ENCODE peak calls at places on chromosomes 6 and 20, in nine cellular contexts. One of them, this sample, is unnamed. For H3K9me3, the result is how much of the 10 kb centered on the place peaks cover.

GRCh38 chr6:112362827-112363565 is 15.9 kb downstream of the RFPL4B start:
- DNase-seq in heart right ventricle: no peak
- DNase-seq in tibial nerve: no peak
- DNase-seq in naive thymus-derived CD4-positive, alpha-beta T cell: no peak
- DNase-seq in spleen: no peak
- DNase-seq in AG04450: no peak
- DNase-seq in fibroblast of lung: peak
- DNase-seq in left ventricle myocardium inferior: no peak
- DNase-seq in GM23248: peak
- DNase-seq in this sample: no peak

GRCh38 chr6:147666254-147666653 is 157.8 kb downstream of the SAMD5 start:
- DNase-seq in heart right ventricle: no peak
- DNase-seq in tibial nerve: no peak
- DNase-seq in naive thymus-derived CD4-positive, alpha-beta T cell: no peak
- DNase-seq in spleen: no peak
- DNase-seq in AG04450: no peak
- DNase-seq in fibroblast of lung: no peak
- DNase-seq in left ventricle myocardium inferior: no peak
- DNase-seq in GM23248: no peak
- DNase-seq in this sample: no peak

GRCh38 chr6:134240664-134241431 is 77.1 kb downstream of the SGK1 start:
- DNase-seq in heart right ventricle: peak
- DNase-seq in tibial nerve: peak
- DNase-seq in naive thymus-derived CD4-positive, alpha-beta T cell: peak
- DNase-seq in spleen: peak
- DNase-seq in AG04450: no peak
- DNase-seq in fibroblast of lung: no peak
- DNase-seq in left ventricle myocardium inferior: peak
- DNase-seq in GM23248: no peak
- DNase-seq in this sample: peak

GRCh38 chr20:33242319-33243100 is 6.7 kb downstream of the BPIFA1 start:
- DNase-seq in heart right ventricle: no peak
- DNase-seq in tibial nerve: no peak
- DNase-seq in naive thymus-derived CD4-positive, alpha-beta T cell: no peak
- DNase-seq in spleen: no peak
- DNase-seq in AG04450: no peak
- DNase-seq in fibroblast of lung: no peak
- DNase-seq in left ventricle myocardium inferior: no peak
- DNase-seq in GM23248: no peak
- DNase-seq in this sample: no peak

GRCh38 chr6:36757206-36757605 is 59.6 kb downstream of the RAB44 start:
- DNase-seq in heart right ventricle: no peak
- DNase-seq in tibial nerve: no peak
- DNase-seq in naive thymus-derived CD4-positive, alpha-beta T cell: no peak
- DNase-seq in spleen: no peak
- DNase-seq in AG04450: no peak
- DNase-seq in fibroblast of lung: no peak
- DNase-seq in left ventricle myocardium inferior: no peak
- DNase-seq in GM23248: no peak
- DNase-seq in this sample: no peak

GRCh38 chr6:123402052-123402451 is 234.7 kb downstream of the TRDN start:
- DNase-seq in heart right ventricle: no peak
- DNase-seq in tibial nerve: no peak
- DNase-seq in naive thymus-derived CD4-positive, alpha-beta T cell: no peak
- DNase-seq in spleen: no peak
- DNase-seq in AG04450: no peak
- DNase-seq in fibroblast of lung: no peak
- DNase-seq in left ventricle myocardium inferior: no peak
- DNase-seq in GM23248: no peak
- DNase-seq in this sample: no peak

GRCh38 chr6:157139054-157139708 is 184.1 kb downstream of the TMEM242 start:
- DNase-seq in heart right ventricle: no peak
- DNase-seq in tibial nerve: no peak
- DNase-seq in naive thymus-derived CD4-positive, alpha-beta T cell: no peak
- DNase-seq in spleen: no peak
- DNase-seq in AG04450: no peak
- DNase-seq in fibroblast of lung: no peak
- DNase-seq in left ventricle myocardium inferior: no peak
- DNase-seq in GM23248: no peak
- DNase-seq in this sample: no peak

GRCh38 chr6:156111913-156112312 is 656.3 kb upstream of the NOX3 start:
- DNase-seq in heart right ventricle: no peak
- DNase-seq in tibial nerve: no peak
- DNase-seq in naive thymus-derived CD4-positive, alpha-beta T cell: no peak
- DNase-seq in spleen: no peak
- DNase-seq in AG04450: no peak
- DNase-seq in fibroblast of lung: no peak
- DNase-seq in left ventricle myocardium inferior: no peak
- DNase-seq in GM23248: no peak
- DNase-seq in this sample: no peak

GRCh38 chr20:36606171-36607116 is 865 bp downstream of the RAB5IF start:
- DNase-seq in heart right ventricle: no peak
- DNase-seq in tibial nerve: no peak
- DNase-seq in naive thymus-derived CD4-positive, alpha-beta T cell: no peak
- DNase-seq in spleen: no peak
- DNase-seq in AG04450: no peak
- DNase-seq in fibroblast of lung: peak
- DNase-seq in left ventricle myocardium inferior: no peak
- DNase-seq in GM23248: peak
- DNase-seq in this sample: no peak

GRCh38 chr20:63107449-63108200 is 100.9 kb upstream of the BHLHE23 start:
- DNase-seq in heart right ventricle: peak
- DNase-seq in tibial nerve: no peak
- DNase-seq in naive thymus-derived CD4-positive, alpha-beta T cell: no peak
- DNase-seq in spleen: peak
- DNase-seq in AG04450: no peak
- DNase-seq in fibroblast of lung: no peak
- DNase-seq in left ventricle myocardium inferior: no peak
- DNase-seq in GM23248: no peak
- DNase-seq in this sample: no peak

GRCh38 chr6:45690846-45691245 is 313.1 kb upstream of the SUPT3H start:
- DNase-seq in heart right ventricle: no peak
- DNase-seq in tibial nerve: no peak
- DNase-seq in naive thymus-derived CD4-positive, alpha-beta T cell: no peak
- DNase-seq in spleen: no peak
- DNase-seq in AG04450: no peak
- DNase-seq in fibroblast of lung: no peak
- DNase-seq in left ventricle myocardium inferior: no peak
- DNase-seq in GM23248: peak
- DNase-seq in this sample: no peak

GRCh38 chr6:30591008-30591407 is 19.8 kb downstream of the ABCF1 start:
- DNase-seq in heart right ventricle: no peak
- DNase-seq in tibial nerve: no peak
- DNase-seq in naive thymus-derived CD4-positive, alpha-beta T cell: no peak
- DNase-seq in spleen: no peak
- DNase-seq in AG04450: peak
- DNase-seq in fibroblast of lung: peak
- DNase-seq in left ventricle myocardium inferior: no peak
- DNase-seq in GM23248: peak
- DNase-seq in this sample: no peak

GRCh38 chr20:20366551-20366895 is 1.4 kb upstream of the INSM1 start:
- DNase-seq in heart right ventricle: no peak
- DNase-seq in tibial nerve: no peak
- DNase-seq in naive thymus-derived CD4-positive, alpha-beta T cell: no peak
- DNase-seq in spleen: no peak
- DNase-seq in AG04450: no peak
- DNase-seq in fibroblast of lung: no peak
- DNase-seq in left ventricle myocardium inferior: no peak
- DNase-seq in GM23248: no peak
- DNase-seq in this sample: no peak

GRCh38 chr6:130385059-130385695 is 19.4 kb downstream of the TMEM200A start:
- DNase-seq in heart right ventricle: no peak
- DNase-seq in tibial nerve: no peak
- DNase-seq in naive thymus-derived CD4-positive, alpha-beta T cell: no peak
- DNase-seq in spleen: no peak
- DNase-seq in AG04450: no peak
- DNase-seq in fibroblast of lung: no peak
- DNase-seq in left ventricle myocardium inferior: no peak
- DNase-seq in GM23248: peak
- DNase-seq in this sample: no peak

GRCh38 chr20:37390891-37391525 is 45.1 kb downstream of the SRC start:
- DNase-seq in heart right ventricle: no peak
- DNase-seq in tibial nerve: no peak
- DNase-seq in naive thymus-derived CD4-positive, alpha-beta T cell: no peak
- DNase-seq in spleen: peak
- DNase-seq in AG04450: no peak
- DNase-seq in fibroblast of lung: no peak
- DNase-seq in left ventricle myocardium inferior: no peak
- DNase-seq in GM23248: no peak
- DNase-seq in this sample: peak

GRCh38 chr20:61436268-61436667 is 184.2 kb downstream of the CDH4 start:
- DNase-seq in heart right ventricle: no peak
- DNase-seq in tibial nerve: no peak
- DNase-seq in naive thymus-derived CD4-positive, alpha-beta T cell: no peak
- DNase-seq in spleen: no peak
- DNase-seq in AG04450: no peak
- DNase-seq in fibroblast of lung: peak
- DNase-seq in left ventricle myocardium inferior: no peak
- DNase-seq in GM23248: peak
- DNase-seq in this sample: no peak

GRCh38 chr6:148611213-148611612 is 135.6 kb upstream of the UST start:
- DNase-seq in heart right ventricle: peak
- DNase-seq in tibial nerve: peak
- DNase-seq in naive thymus-derived CD4-positive, alpha-beta T cell: no peak
- DNase-seq in spleen: no peak
- DNase-seq in AG04450: no peak
- DNase-seq in fibroblast of lung: peak
- DNase-seq in left ventricle myocardium inferior: peak
- DNase-seq in GM23248: peak
- DNase-seq in this sample: peak

GRCh38 chr6:25136879-25137278 is 142.3 kb upstream of the CARMIL1 start:
- DNase-seq in heart right ventricle: no peak
- DNase-seq in tibial nerve: no peak
- DNase-seq in naive thymus-derived CD4-positive, alpha-beta T cell: no peak
- DNase-seq in spleen: no peak
- DNase-seq in AG04450: no peak
- DNase-seq in fibroblast of lung: peak
- DNase-seq in left ventricle myocardium inferior: no peak
- DNase-seq in GM23248: peak
- DNase-seq in this sample: no peak

GRCh38 chr6:25137497-25137896 is 141.7 kb upstream of the CARMIL1 start:
- DNase-seq in heart right ventricle: no peak
- DNase-seq in tibial nerve: no peak
- DNase-seq in naive thymus-derived CD4-positive, alpha-beta T cell: peak
- DNase-seq in spleen: no peak
- DNase-seq in AG04450: no peak
- DNase-seq in fibroblast of lung: no peak
- DNase-seq in left ventricle myocardium inferior: no peak
- DNase-seq in GM23248: peak
- DNase-seq in this sample: no peak

GRCh38 chr6:25132934-25133333 is 146.2 kb upstream of the CARMIL1 start:
- DNase-seq in heart right ventricle: no peak
- DNase-seq in tibial nerve: no peak
- DNase-seq in naive thymus-derived CD4-positive, alpha-beta T cell: no peak
- DNase-seq in spleen: no peak
- DNase-seq in AG04450: no peak
- DNase-seq in fibroblast of lung: no peak
- DNase-seq in left ventricle myocardium inferior: no peak
- DNase-seq in GM23248: no peak
- DNase-seq in this sample: no peak

GRCh38 chr6:25130518-25130917 is 148.7 kb upstream of the CARMIL1 start:
- DNase-seq in heart right ventricle: no peak
- DNase-seq in tibial nerve: no peak
- DNase-seq in naive thymus-derived CD4-positive, alpha-beta T cell: no peak
- DNase-seq in spleen: no peak
- DNase-seq in AG04450: no peak
- DNase-seq in fibroblast of lung: no peak
- DNase-seq in left ventricle myocardium inferior: no peak
- DNase-seq in GM23248: no peak
- DNase-seq in this sample: no peak

GRCh38 chr6:25133479-25133878 is 145.7 kb upstream of the CARMIL1 start:
- DNase-seq in heart right ventricle: no peak
- DNase-seq in tibial nerve: no peak
- DNase-seq in naive thymus-derived CD4-positive, alpha-beta T cell: no peak
- DNase-seq in spleen: no peak
- DNase-seq in AG04450: no peak
- DNase-seq in fibroblast of lung: no peak
- DNase-seq in left ventricle myocardium inferior: no peak
- DNase-seq in GM23248: no peak
- DNase-seq in this sample: no peak
- H3K4me3 ChIP-seq in heart right ventricle: no peak
- H3K4me3 ChIP-seq in tibial nerve: no peak
- H3K4me3 ChIP-seq in naive thymus-derived CD4-positive, alpha-beta T cell: no peak
- H3K4me3 ChIP-seq in spleen: peak
- H3K4me3 ChIP-seq in AG04450: no peak
- H3K4me3 ChIP-seq in fibroblast of lung: no peak
- H3K4me3 ChIP-seq in left ventricle myocardium inferior: peak
- H3K4me3 ChIP-seq in GM23248: no peak
- H3K4me3 ChIP-seq in this sample: no peak

DNA sequence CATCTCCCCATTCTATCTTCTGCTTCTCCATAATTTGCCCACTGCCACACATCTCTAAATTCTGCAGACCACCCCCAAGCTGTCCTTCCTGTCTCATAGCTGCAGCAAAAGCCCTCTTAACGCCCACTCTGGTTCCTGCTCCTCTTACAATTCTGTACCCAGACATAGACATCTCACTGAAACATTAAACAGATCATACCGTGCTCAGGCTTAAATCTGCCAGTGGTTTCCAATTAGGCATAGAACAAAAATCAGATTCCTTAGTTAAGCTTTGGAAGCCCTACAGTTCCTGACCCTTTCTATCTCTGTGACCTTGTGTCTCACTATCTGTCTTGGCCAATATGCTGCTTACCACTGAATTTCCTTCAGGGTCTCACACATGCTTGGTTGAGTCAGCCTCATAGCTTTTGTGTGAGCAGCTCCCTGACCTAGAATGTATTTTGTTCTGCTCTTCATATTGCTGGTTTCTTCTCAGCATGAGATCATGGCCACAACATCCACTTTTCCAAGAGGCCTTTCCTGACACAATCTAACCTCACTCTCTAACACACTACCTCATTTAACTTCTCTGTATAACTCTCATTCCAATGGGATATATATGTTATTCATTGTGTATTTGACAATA is 749.7 kb downstream of the MAFB start:
- DNase-seq in heart right ventricle: no peak
- DNase-seq in tibial nerve: no peak
- DNase-seq in naive thymus-derived CD4-positive, alpha-beta T cell: no peak
- DNase-seq in spleen: no peak
- DNase-seq in AG04450: no peak
- DNase-seq in fibroblast of lung: peak
- DNase-seq in left ventricle myocardium inferior: no peak
- DNase-seq in GM23248: peak
- DNase-seq in this sample: no peak
- H3K9me3 ChIP-seq in heart right ventricle: under half
- H3K9me3 ChIP-seq in tibial nerve: under half
- H3K9me3 ChIP-seq in naive thymus-derived CD4-positive, alpha-beta T cell: under half
- H3K9me3 ChIP-seq in spleen: under half
- H3K9me3 ChIP-seq in AG04450: under half
- H3K9me3 ChIP-seq in fibroblast of lung: under half
- H3K9me3 ChIP-seq in left ventricle myocardium inferior: under half
- H3K9me3 ChIP-seq in GM23248: under half
- H3K9me3 ChIP-seq in this sample: under half

GRCh38 chr6:27091661-27092315 is 155.7 kb upstream of the PRSS16 start:
- DNase-seq in heart right ventricle: no peak
- DNase-seq in tibial nerve: no peak
- DNase-seq in naive thymus-derived CD4-positive, alpha-beta T cell: no peak
- DNase-seq in spleen: no peak
- DNase-seq in AG04450: peak
- DNase-seq in fibroblast of lung: peak
- DNase-seq in left ventricle myocardium inferior: no peak
- DNase-seq in GM23248: peak
- DNase-seq in this sample: no peak
- H3K4me3 ChIP-seq in heart right ventricle: no peak
- H3K4me3 ChIP-seq in tibial nerve: peak
- H3K4me3 ChIP-seq in naive thymus-derived CD4-positive, alpha-beta T cell: peak
- H3K4me3 ChIP-seq in spleen: peak
- H3K4me3 ChIP-seq in AG04450: peak
- H3K4me3 ChIP-seq in fibroblast of lung: peak
- H3K4me3 ChIP-seq in left ventricle myocardium inferior: peak
- H3K4me3 ChIP-seq in GM23248: peak
- H3K4me3 ChIP-seq in this sample: no peak

GRCh38 chr6:7193122-7193521 is 85.4 kb downstream of the RREB1 start:
- DNase-seq in heart right ventricle: no peak
- DNase-seq in tibial nerve: no peak
- DNase-seq in naive thymus-derived CD4-positive, alpha-beta T cell: no peak
- DNase-seq in spleen: no peak
- DNase-seq in AG04450: no peak
- DNase-seq in fibroblast of lung: no peak
- DNase-seq in left ventricle myocardium inferior: no peak
- DNase-seq in GM23248: no peak
- DNase-seq in this sample: no peak
- H3K9me3 ChIP-seq in heart right ventricle: under half
- H3K9me3 ChIP-seq in tibial nerve: under half
- H3K9me3 ChIP-seq in naive thymus-derived CD4-positive, alpha-beta T cell: under half
- H3K9me3 ChIP-seq in spleen: under half
- H3K9me3 ChIP-seq in AG04450: under half
- H3K9me3 ChIP-seq in fibroblast of lung: under half
- H3K9me3 ChIP-seq in left ventricle myocardium inferior: under half
- H3K9me3 ChIP-seq in GM23248: under half
- H3K9me3 ChIP-seq in this sample: under half